ENCODE peak calls at places on chromosomes 4 and X, in five cellular contexts. One of them, this sample, is unnamed.
A peak's percentile ranks its signal among the peaks of the same experiment; 100 is the strongest.

GRCh38 chr4:59973496-59973895 is 1226.6 kb upstream of the ADGRL3 start:
- DNase-seq in T-helper 17 cell: no peak
- DNase-seq in putamen: no peak
- DNase-seq in endodermal cell: no peak
- DNase-seq in activated gamma-delta T cell treated with anti-CD3 and anti-CD28 coated beads, Interleukin-2, amount 50 U/mL, for 16 hours: no peak
- DNase-seq in this sample: no peak

GRCh38 chr4:124212835-124213640 is 499.5 kb downstream of the ANKRD50 start:
- DNase-seq in activated gamma-delta T cell treated with anti-CD3 and anti-CD28 coated beads, Interleukin-2, amount 50 U/mL, for 16 hours: no peak
- DNase-seq in endodermal cell: no peak
- DNase-seq in putamen: no peak
- DNase-seq in T-helper 17 cell: no peak
- DNase-seq in this sample: no peak

GRCh38 chrX:123918106-123918721 is 43.3 kb upstream of the STAG2 start:
- DNase-seq in putamen: no peak
- DNase-seq in T-helper 17 cell: no peak
- DNase-seq in activated gamma-delta T cell treated with anti-CD3 and anti-CD28 coated beads, Interleukin-2, amount 50 U/mL, for 16 hours: no peak
- DNase-seq in endodermal cell: no peak
- DNase-seq in this sample: no peak

GRCh38 chr4:121597346-121597934 is 99.3 kb downstream of the ANXA5 start:
- DNase-seq in endodermal cell: no peak
- DNase-seq in putamen: no peak
- DNase-seq in T-helper 17 cell: no peak
- DNase-seq in activated gamma-delta T cell treated with anti-CD3 and anti-CD28 coated beads, Interleukin-2, amount 50 U/mL, for 16 hours: no peak
- DNase-seq in this sample: no peak

GRCh38 chrX:103664363-103664762 is 22.1 kb downstream of the MORF4L2 start:
- DNase-seq in T-helper 17 cell: no peak
- DNase-seq in putamen: no peak
- DNase-seq in activated gamma-delta T cell treated with anti-CD3 and anti-CD28 coated beads, Interleukin-2, amount 50 U/mL, for 16 hours: no peak
- DNase-seq in endodermal cell: peak; percentile 63
- DNase-seq in this sample: no peak

GRCh38 chrX:316351-317325 is 2.0 kb downstream of the GTPBP6 start:
- DNase-seq in activated gamma-delta T cell treated with anti-CD3 and anti-CD28 coated beads, Interleukin-2, amount 50 U/mL, for 16 hours: no peak
- DNase-seq in T-helper 17 cell: no peak
- DNase-seq in putamen: no peak
- DNase-seq in endodermal cell: no peak
- DNase-seq in this sample: no peak

GRCh38 chr4:73743825-73744602 is 3.6 kb downstream of the CXCL8 start:
- DNase-seq in T-helper 17 cell: no peak
- DNase-seq in endodermal cell: no peak
- DNase-seq in putamen: no peak
- DNase-seq in activated gamma-delta T cell treated with anti-CD3 and anti-CD28 coated beads, Interleukin-2, amount 50 U/mL, for 16 hours: no peak
- DNase-seq in this sample: no peak

GRCh38 chr4:79576480-79576803 is 168.4 kb upstream of the GK2 start:
- DNase-seq in endodermal cell: no peak
- DNase-seq in activated gamma-delta T cell treated with anti-CD3 and anti-CD28 coated beads, Interleukin-2, amount 50 U/mL, for 16 hours: no peak
- DNase-seq in T-helper 17 cell: no peak
- DNase-seq in putamen: no peak
- DNase-seq in this sample: no peak

GRCh38 chr4:125314676-125315570 is at the start of gene FAT4:
- DNase-seq in T-helper 17 cell: peak; percentile 8
- DNase-seq in activated gamma-delta T cell treated with anti-CD3 and anti-CD28 coated beads, Interleukin-2, amount 50 U/mL, for 16 hours: no peak
- DNase-seq in putamen: peak; percentile 93
- DNase-seq in endodermal cell: peak; percentile 98
- DNase-seq in this sample: peak; percentile 74

GRCh38 chr4:1505511-1506451 is 99.5 kb upstream of the NKX1-1 start:
- DNase-seq in endodermal cell: peak; percentile 43
- DNase-seq in activated gamma-delta T cell treated with anti-CD3 and anti-CD28 coated beads, Interleukin-2, amount 50 U/mL, for 16 hours: no peak
- DNase-seq in T-helper 17 cell: peak; percentile 6
- DNase-seq in putamen: no peak
- DNase-seq in this sample: no peak